ENCODE peak calls at places on chromosome 22, in nine cellular contexts. O is A549, E is thyroid gland, W is Peyer's patch, V is adrenal gland, J is transverse colon, G is tibial nerve, T is body of pancreas, K is uterus. D is an unnamed sample. For H3K4me1, the result is how much of the 10 kb centered on the place peaks cover.

GRCh38 chr22:20128902-20129746 is 2.5 kb upstream of the ZDHHC8 start:
- DNase-seq in O (no peak), E (peak), W (peak), V (peak), J (peak), G (no peak), T (peak), K (no peak), D (no peak)

GRCh38 chr22:29427176-29427760 is 11.1 kb upstream of the RFPL1 start:
- DNase-seq in O (no peak), E (no peak), W (no peak), V (no peak), J (no peak), G (no peak), T (no peak), K (no peak), D (no peak)

GRCh38 chr22:19805821-19806212 is 45.2 kb downstream of the TBX1 start:
- DNase-seq in O (no peak), E (no peak), W (no peak), V (no peak), J (peak), G (no peak), T (no peak), K (peak), D (peak)

GRCh38 chr22:38298312-38299000 is 18.8 kb downstream of the CSNK1E start:
- DNase-seq in O (no peak), E (no peak), W (no peak), V (no peak), J (no peak), G (no peak), T (no peak), K (no peak), D (no peak)

GRCh38 chr22:48710410-48710809 is 1117.3 kb downstream of the BRD1 start:
- DNase-seq in O (no peak), E (no peak), W (no peak), V (no peak), J (no peak), G (no peak), T (no peak), K (no peak), D (no peak)

GRCh38 chr22:35335468-35335867 is 35.8 kb downstream of the TOM1 start:
- DNase-seq in O (no peak), E (no peak), W (no peak), V (no peak), J (no peak), G (no peak), T (no peak), K (no peak), D (no peak)

GRCh38 chr22:33579448-33580093 is 340.7 kb downstream of the LARGE1 start:
- DNase-seq in O (peak), E (peak), W (peak), V (peak), J (peak), G (peak), T (peak), K (peak), D (peak)

GRCh38 chr22:43186272-43187170 is at the start of gene TTLL12:
- DNase-seq in O (peak), E (peak), W (peak), V (peak), J (peak), G (no peak), T (peak), K (no peak), D (no peak)

GRCh38 chr22:49155809-49156580 is 671.7 kb downstream of the BRD1 start:
- DNase-seq in O (no peak), E (no peak), W (no peak), V (no peak), J (no peak), G (peak), T (no peak), K (no peak), D (no peak)

GRCh38 chr22:47094861-47095330 is 332.4 kb downstream of the TBC1D22A start:
- DNase-seq in O (no peak), E (no peak), W (no peak), V (peak), J (no peak), G (no peak), T (no peak), K (no peak), D (no peak)

GRCh38 chr22:45704648-45705047 is 33.0 kb downstream of the ATXN10 start:
- DNase-seq in O (no peak), E (no peak), W (no peak), V (no peak), J (no peak), G (no peak), T (no peak), K (no peak), D (no peak)

GRCh38 chr22:27873476-27873875 is 45.6 kb downstream of the PITPNB start:
- DNase-seq in O (no peak), E (peak), W (no peak), V (peak), J (no peak), G (no peak), T (no peak), K (no peak), D (no peak)

GRCh38 chr22:40345801-40346177 is 511 bp upstream of the ADSL start:
- DNase-seq in O (no peak), E (peak), W (peak), V (peak), J (peak), G (no peak), T (no peak), K (no peak), D (peak)

GRCh38 chr22:31046591-31047226 is 34.4 kb upstream of the SMTN start:
- DNase-seq in O (no peak), E (peak), W (no peak), V (peak), J (peak), G (peak), T (peak), K (peak), D (peak)

GRCh38 chr22:23180301-23180892 is at the start of gene BCR:
- DNase-seq in O (peak), E (peak), W (peak), V (peak), J (peak), G (peak), T (peak), K (peak), D (no peak)

GRCh38 chr22:44330727-44331660 is 18.2 kb upstream of the SHISAL1 start:
- DNase-seq in O (no peak), E (no peak), W (no peak), V (no peak), J (no peak), G (no peak), T (no peak), K (no peak), D (no peak)

GRCh38 chr22:32701021-32701420 is 100.5 kb upstream of the TIMP3 start:
- DNase-seq in O (no peak), E (no peak), W (no peak), V (no peak), J (no peak), G (no peak), T (no peak), K (no peak), D (no peak)

GRCh38 chr22:37965940-37966664 is 12.6 kb downstream of the POLR2F start:
- DNase-seq in O (no peak), E (no peak), W (no peak), V (no peak), J (no peak), G (no peak), T (no peak), K (no peak), D (no peak)

GRCh38 chr22:35399114-35399677 is 744 bp upstream of the MCM5 start:
- DNase-seq in O (no peak), E (no peak), W (no peak), V (no peak), J (no peak), G (no peak), T (no peak), K (no peak), D (no peak)

GRCh38 chr22:43862074-43862881 is at the start of gene SULT4A1:
- DNase-seq in O (no peak), E (no peak), W (no peak), V (peak), J (no peak), G (no peak), T (peak), K (no peak), D (no peak)

DNA sequence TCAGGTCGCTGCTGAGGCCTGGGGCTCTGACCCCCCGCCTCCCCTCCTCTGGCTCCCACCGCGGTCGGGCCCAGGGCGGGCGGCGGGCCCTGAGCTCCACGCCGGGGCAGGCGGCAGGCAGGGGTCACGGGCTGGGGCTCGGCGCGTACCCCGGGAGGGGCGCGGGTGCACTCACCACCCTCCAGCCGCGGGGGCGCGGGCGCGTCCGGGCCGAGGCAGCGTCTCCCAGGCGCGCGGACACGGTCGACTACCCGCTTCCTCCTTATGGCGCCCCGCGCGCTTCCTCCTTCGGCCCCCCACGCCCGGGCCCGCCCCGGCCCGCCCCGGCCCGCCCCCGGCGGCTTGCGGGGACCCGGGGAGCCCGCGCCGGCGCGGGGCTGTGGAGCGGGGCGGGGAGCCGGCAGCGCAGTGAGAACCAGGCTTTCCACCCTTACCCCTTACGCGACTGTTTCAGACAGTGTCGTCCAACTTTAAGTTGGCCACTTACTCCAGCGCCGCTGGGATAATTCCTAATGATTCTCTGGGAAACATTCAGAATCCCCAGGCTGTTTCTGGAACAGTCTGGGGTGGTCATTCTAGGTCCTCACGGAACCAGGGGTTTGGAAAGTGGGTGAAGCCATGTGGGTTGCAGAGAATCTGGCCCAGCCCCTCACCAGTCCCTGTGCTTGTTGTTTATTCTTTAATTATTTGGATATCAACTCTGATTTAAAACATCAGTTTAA is at the start of gene BID:
- DNase-seq in O (no peak), E (peak), W (peak), V (no peak), J (peak), G (no peak), T (peak), K (no peak), D (no peak)
- H3K4me1 ChIP-seq in O (under half), E (under half), W (under half), V (under half), J (under half), G (under half), T (under half), K (under half), D (under half)

GRCh38 chr22:26629988-26630761 is 8.4 kb downstream of the CRYBA4 start:
- DNase-seq in O (no peak), E (peak), W (no peak), V (no peak), J (no peak), G (no peak), T (no peak), K (no peak), D (no peak)

GRCh38 chr22:26635117-26635516 is 13.4 kb downstream of the CRYBA4 start:
- DNase-seq in O (no peak), E (no peak), W (no peak), V (no peak), J (no peak), G (no peak), T (no peak), K (no peak), D (no peak)

GRCh38 chr22:26634189-26634588 is 12.4 kb downstream of the CRYBA4 start:
- DNase-seq in O (no peak), E (no peak), W (no peak), V (no peak), J (no peak), G (no peak), T (no peak), K (no peak), D (no peak)

GRCh38 chr22:26632422-26633155 is 10.8 kb downstream of the CRYBA4 start:
- DNase-seq in O (no peak), E (no peak), W (no peak), V (no peak), J (no peak), G (no peak), T (no peak), K (peak), D (no peak)

GRCh38 chr22:26631282-26631681 is 9.5 kb downstream of the CRYBA4 start:
- DNase-seq in O (no peak), E (no peak), W (no peak), V (no peak), J (no peak), G (no peak), T (no peak), K (no peak), D (no peak)
- TF ChIP-seq CTCF in O (no peak), E (no peak), W (no peak), V (no peak), J (no peak), G (no peak), T (no peak), K (no peak), D (no peak)

DNA sequence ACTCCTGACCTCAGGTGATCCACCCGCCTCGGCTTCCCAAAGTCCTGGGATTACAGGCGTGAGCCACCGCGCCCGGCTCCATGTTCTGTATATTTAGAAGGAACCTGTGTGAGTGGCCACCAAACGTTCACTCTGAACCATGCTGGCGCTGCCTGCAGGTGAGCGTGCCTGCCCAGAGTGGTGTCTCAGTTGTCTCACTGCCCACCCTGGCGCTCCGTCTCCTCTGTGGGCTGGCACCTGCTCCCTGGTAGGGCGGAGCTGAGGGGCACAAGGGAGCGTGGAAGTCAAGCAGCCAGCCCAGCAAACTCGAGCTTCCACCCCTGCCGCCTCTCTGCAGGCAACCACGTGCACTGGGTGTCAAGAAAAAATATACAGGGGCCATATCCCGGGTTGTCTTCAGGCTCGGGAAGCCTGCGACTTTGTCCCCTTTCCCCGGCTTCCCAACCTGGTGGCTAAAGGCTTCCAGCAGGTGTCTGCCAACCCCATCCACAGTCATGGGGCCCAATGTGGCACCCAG is 16.7 kb downstream of the TXN2 start:
- DNase-seq in O (no peak), E (peak), W (no peak), V (no peak), J (no peak), G (no peak), T (peak), K (no peak), D (no peak)
- TF ChIP-seq POLR2A in O (no peak), E (no peak), W (no peak), V (no peak), J (no peak), G (no peak), T (no peak), K (no peak), D (no peak)

GRCh38 chr22:41963453-41964105 is 5.7 kb upstream of the SEPTIN3 start:
- DNase-seq in O (no peak), E (peak), W (no peak), V (no peak), J (no peak), G (no peak), T (no peak), K (no peak), D (no peak)
- H3K4me1 ChIP-seq in O (under half), E (under half), W (under half), V (under half), J (under half), G (half or more), T (under half), K (under half), D (under half)